ENCODE peak calls at places on chromosome 7, in six cellular contexts. One of them, this sample, is unnamed. For H3K4me1, the result is how much of the 10 kb centered on the place peaks cover.

GRCh38 chr7:842436-843031 is 10.3 kb downstream of the SUN1 start:
- DNase-seq in stomach: no peak
- DNase-seq in endodermal cell: no peak
- DNase-seq in left ventricle myocardium inferior: no peak
- DNase-seq in fibroblast of lung: no peak
- DNase-seq in heart right ventricle: no peak
- DNase-seq in this sample: peak

GRCh38 chr7:106982415-106982814 is 62.1 kb upstream of the PRKAR2B start:
- DNase-seq in stomach: no peak
- DNase-seq in endodermal cell: no peak
- DNase-seq in left ventricle myocardium inferior: no peak
- DNase-seq in fibroblast of lung: peak
- DNase-seq in heart right ventricle: no peak
- DNase-seq in this sample: no peak

GRCh38 chr7:55247466-55247865 is 117.7 kb upstream of the LANCL2 start:
- DNase-seq in stomach: no peak
- DNase-seq in endodermal cell: no peak
- DNase-seq in left ventricle myocardium inferior: no peak
- DNase-seq in fibroblast of lung: peak
- DNase-seq in heart right ventricle: no peak
- DNase-seq in this sample: no peak

GRCh38 chr7:2202901-2203550 is 29.7 kb downstream of the MAD1L1 start:
- DNase-seq in stomach: no peak
- DNase-seq in endodermal cell: no peak
- DNase-seq in left ventricle myocardium inferior: no peak
- DNase-seq in fibroblast of lung: no peak
- DNase-seq in heart right ventricle: no peak
- DNase-seq in this sample: peak

GRCh38 chr7:87318741-87319140 is 26.7 kb upstream of the CROT start:
- DNase-seq in stomach: no peak
- DNase-seq in endodermal cell: peak
- DNase-seq in left ventricle myocardium inferior: no peak
- DNase-seq in fibroblast of lung: no peak
- DNase-seq in heart right ventricle: no peak
- DNase-seq in this sample: no peak

GRCh38 chr7:134750083-134751062 is 29.1 kb upstream of the CALD1 start:
- DNase-seq in stomach: peak
- DNase-seq in endodermal cell: peak
- DNase-seq in left ventricle myocardium inferior: no peak
- DNase-seq in fibroblast of lung: peak
- DNase-seq in heart right ventricle: peak
- DNase-seq in this sample: no peak

GRCh38 chr7:135342887-135343286 is 109.2 kb downstream of the STRA8 start:
- DNase-seq in stomach: no peak
- DNase-seq in endodermal cell: no peak
- DNase-seq in left ventricle myocardium inferior: peak
- DNase-seq in fibroblast of lung: no peak
- DNase-seq in heart right ventricle: peak
- DNase-seq in this sample: no peak

GRCh38 chr7:16450366-16450765 is 15.2 kb downstream of the SOSTDC1 start:
- DNase-seq in stomach: no peak
- DNase-seq in endodermal cell: no peak
- DNase-seq in left ventricle myocardium inferior: no peak
- DNase-seq in fibroblast of lung: no peak
- DNase-seq in heart right ventricle: no peak
- DNase-seq in this sample: no peak

GRCh38 chr7:37452346-37452745 is 3.7 kb upstream of the ELMO1 start:
- DNase-seq in stomach: no peak
- DNase-seq in endodermal cell: peak
- DNase-seq in left ventricle myocardium inferior: no peak
- DNase-seq in fibroblast of lung: no peak
- DNase-seq in heart right ventricle: no peak
- DNase-seq in this sample: no peak

GRCh38 chr7:36961097-36961496 is 236.8 kb upstream of the AOAH start:
- DNase-seq in stomach: no peak
- DNase-seq in endodermal cell: no peak
- DNase-seq in left ventricle myocardium inferior: no peak
- DNase-seq in fibroblast of lung: peak
- DNase-seq in heart right ventricle: no peak
- DNase-seq in this sample: no peak

GRCh38 chr7:99099499-99100077 is 44.3 kb downstream of the SMURF1 start:
- DNase-seq in stomach: no peak
- DNase-seq in endodermal cell: peak
- DNase-seq in left ventricle myocardium inferior: no peak
- DNase-seq in fibroblast of lung: no peak
- DNase-seq in heart right ventricle: no peak
- DNase-seq in this sample: no peak

GRCh38 chr7:128164061-128164954 is 76.8 kb upstream of the LEP start:
- DNase-seq in stomach: no peak
- DNase-seq in endodermal cell: peak
- DNase-seq in left ventricle myocardium inferior: no peak
- DNase-seq in fibroblast of lung: peak
- DNase-seq in heart right ventricle: no peak
- DNase-seq in this sample: no peak

GRCh38 chr7:135263321-135263970 is 29.8 kb downstream of the STRA8 start:
- DNase-seq in stomach: no peak
- DNase-seq in endodermal cell: peak
- DNase-seq in left ventricle myocardium inferior: no peak
- DNase-seq in fibroblast of lung: no peak
- DNase-seq in heart right ventricle: no peak
- DNase-seq in this sample: no peak

GRCh38 chr7:107262857-107263256 is 94.1 kb downstream of the HBP1 start:
- DNase-seq in stomach: no peak
- DNase-seq in endodermal cell: no peak
- DNase-seq in left ventricle myocardium inferior: no peak
- DNase-seq in fibroblast of lung: peak
- DNase-seq in heart right ventricle: peak
- DNase-seq in this sample: no peak

GRCh38 chr7:47586925-47587324 is 5.0 kb upstream of the TNS3 start:
- DNase-seq in stomach: no peak
- DNase-seq in endodermal cell: no peak
- DNase-seq in left ventricle myocardium inferior: no peak
- DNase-seq in fibroblast of lung: no peak
- DNase-seq in heart right ventricle: no peak
- DNase-seq in this sample: no peak

GRCh38 chr7:26898917-26899316 is 34.5 kb upstream of the SKAP2 start:
- DNase-seq in stomach: no peak
- DNase-seq in endodermal cell: no peak
- DNase-seq in left ventricle myocardium inferior: no peak
- DNase-seq in fibroblast of lung: no peak
- DNase-seq in heart right ventricle: no peak
- DNase-seq in this sample: no peak

GRCh38 chr7:143391462-143392404 is 10.6 kb downstream of the ZYX start:
- DNase-seq in stomach: peak
- DNase-seq in endodermal cell: peak
- DNase-seq in left ventricle myocardium inferior: peak
- DNase-seq in fibroblast of lung: peak
- DNase-seq in heart right ventricle: peak
- DNase-seq in this sample: no peak

GRCh38 chr7:122438492-122438891 is 133.9 kb upstream of the FEZF1 start:
- DNase-seq in stomach: no peak
- DNase-seq in endodermal cell: peak
- DNase-seq in left ventricle myocardium inferior: no peak
- DNase-seq in fibroblast of lung: no peak
- DNase-seq in heart right ventricle: no peak
- DNase-seq in this sample: no peak

GRCh38 chr7:112566392-112567324 is 85.9 kb downstream of the LSMEM1 start:
- DNase-seq in stomach: no peak
- DNase-seq in endodermal cell: no peak
- DNase-seq in left ventricle myocardium inferior: no peak
- DNase-seq in fibroblast of lung: no peak
- DNase-seq in heart right ventricle: no peak
- DNase-seq in this sample: no peak
- H3K4me3 ChIP-seq in stomach: no peak
- H3K4me3 ChIP-seq in endodermal cell: no peak
- H3K4me3 ChIP-seq in left ventricle myocardium inferior: peak
- H3K4me3 ChIP-seq in fibroblast of lung: peak
- H3K4me3 ChIP-seq in heart right ventricle: no peak
- H3K4me3 ChIP-seq in this sample: no peak

DNA sequence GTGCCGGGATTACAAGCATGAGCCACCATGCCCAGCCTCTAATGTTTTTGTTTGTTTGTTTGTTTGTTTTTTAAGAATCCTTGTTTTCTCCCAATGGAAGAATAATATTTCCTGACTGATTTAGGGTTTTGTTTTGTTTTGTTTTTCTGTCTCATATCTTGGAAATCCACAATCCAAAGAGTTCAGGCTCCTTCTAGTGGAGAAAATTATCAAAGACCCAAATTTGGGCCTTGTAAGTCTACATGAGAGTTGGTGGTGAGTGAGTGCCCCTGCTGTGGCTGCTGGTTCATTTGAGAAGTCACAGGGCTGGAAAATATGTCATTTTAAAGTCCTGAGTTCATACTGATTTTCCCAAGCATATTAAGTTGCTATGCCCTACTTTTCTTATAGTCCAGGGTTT is 33.5 kb upstream of the KLHL7 start:
- DNase-seq in stomach: no peak
- DNase-seq in endodermal cell: no peak
- DNase-seq in left ventricle myocardium inferior: no peak
- DNase-seq in fibroblast of lung: peak
- DNase-seq in heart right ventricle: no peak
- DNase-seq in this sample: no peak
- TF ChIP-seq CTCF in stomach: no peak
- TF ChIP-seq CTCF in endodermal cell: peak
- TF ChIP-seq CTCF in left ventricle myocardium inferior: no peak
- TF ChIP-seq CTCF in fibroblast of lung: peak
- TF ChIP-seq CTCF in heart right ventricle: no peak
- TF ChIP-seq CTCF in this sample: no peak

DNA sequence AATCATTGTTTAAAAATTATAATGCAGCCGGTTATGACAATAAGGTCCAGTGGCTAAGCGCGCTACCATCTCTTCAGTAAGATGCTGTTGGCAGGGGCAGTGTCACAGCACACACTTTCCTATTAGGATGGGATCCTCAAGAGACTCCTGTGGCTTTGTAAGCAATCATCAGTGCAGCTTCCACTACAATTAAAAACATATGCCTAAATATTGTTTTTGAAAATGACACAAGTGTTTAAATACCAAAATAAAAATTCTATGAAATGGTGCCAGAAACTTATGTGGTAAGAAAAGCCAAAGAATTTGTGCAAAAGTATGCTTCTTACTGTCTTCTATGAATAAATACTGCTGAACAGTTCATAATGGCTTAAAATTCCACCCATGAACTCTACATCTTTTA is 132.9 kb downstream of the SEMA3C start:
- DNase-seq in stomach: no peak
- DNase-seq in endodermal cell: no peak
- DNase-seq in left ventricle myocardium inferior: no peak
- DNase-seq in fibroblast of lung: peak
- DNase-seq in heart right ventricle: no peak
- DNase-seq in this sample: no peak
- H3K4me1 ChIP-seq in stomach: half or more
- H3K4me1 ChIP-seq in endodermal cell: under half
- H3K4me1 ChIP-seq in left ventricle myocardium inferior: half or more
- H3K4me1 ChIP-seq in fibroblast of lung: under half
- H3K4me1 ChIP-seq in heart right ventricle: under half
- H3K4me1 ChIP-seq in this sample: under half

GRCh38 chr7:45917658-45918057 is 3.4 kb downstream of the IGFBP3 start:
- DNase-seq in stomach: peak
- DNase-seq in endodermal cell: peak
- DNase-seq in left ventricle myocardium inferior: peak
- DNase-seq in fibroblast of lung: peak
- DNase-seq in heart right ventricle: peak
- DNase-seq in this sample: peak
- H3K4me3 ChIP-seq in stomach: peak
- H3K4me3 ChIP-seq in endodermal cell: no peak
- H3K4me3 ChIP-seq in left ventricle myocardium inferior: peak
- H3K4me3 ChIP-seq in fibroblast of lung: peak
- H3K4me3 ChIP-seq in heart right ventricle: peak
- H3K4me3 ChIP-seq in this sample: peak

DNA sequence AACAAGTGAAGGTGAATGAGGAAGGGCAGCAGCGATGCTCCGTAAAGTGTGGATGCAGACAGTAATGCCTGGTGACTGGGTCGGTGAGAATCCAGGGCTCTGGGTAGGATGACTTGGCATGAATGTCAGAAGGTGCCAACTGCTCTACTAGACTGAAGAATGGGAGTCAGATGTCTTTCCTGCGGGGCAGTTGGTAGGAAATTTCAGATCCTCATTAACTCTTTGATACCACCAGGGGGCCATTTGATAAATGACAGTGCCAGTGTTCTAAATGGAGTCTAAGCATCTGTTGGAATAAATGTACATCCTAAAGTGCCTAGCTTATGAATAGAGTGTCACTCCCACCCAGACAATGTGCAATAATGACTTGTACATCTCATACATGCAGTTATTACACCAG is 462.0 kb downstream of the GRM8 start:
- DNase-seq in stomach: no peak
- DNase-seq in endodermal cell: no peak
- DNase-seq in left ventricle myocardium inferior: no peak
- DNase-seq in fibroblast of lung: no peak
- DNase-seq in heart right ventricle: no peak
- DNase-seq in this sample: no peak
- TF ChIP-seq CTCF in stomach: no peak
- TF ChIP-seq CTCF in endodermal cell: peak
- TF ChIP-seq CTCF in left ventricle myocardium inferior: no peak
- TF ChIP-seq CTCF in fibroblast of lung: no peak
- TF ChIP-seq CTCF in heart right ventricle: no peak
- TF ChIP-seq CTCF in this sample: no peak

GRCh38 chr7:90764848-90765570 is 168.9 kb downstream of the CDK14 start:
- DNase-seq in stomach: no peak
- DNase-seq in endodermal cell: no peak
- DNase-seq in left ventricle myocardium inferior: no peak
- DNase-seq in fibroblast of lung: no peak
- DNase-seq in heart right ventricle: no peak
- DNase-seq in this sample: no peak
- H3K4me1 ChIP-seq in stomach: under half
- H3K4me1 ChIP-seq in endodermal cell: under half
- H3K4me1 ChIP-seq in left ventricle myocardium inferior: half or more
- H3K4me1 ChIP-seq in fibroblast of lung: under half
- H3K4me1 ChIP-seq in heart right ventricle: under half
- H3K4me1 ChIP-seq in this sample: under half

This sample was measured in spleen.